ENCODE peak calls at places on chromosomes 2 and 18, in five cellular contexts. A, W, U, I and H are unnamed samples.
A peak's percentile ranks its signal among the peaks of the same experiment; 100 is the strongest.

GRCh38 chr2:26495705-26496271 is 17.9 kb upstream of the OTOF start:
- ATAC-seq in A (no peak), W (no peak), U (peak; percentile 58), I (no peak), H (peak; percentile 7)

GRCh38 chr2:227506456-227506855 is 34.5 kb downstream of the AGFG1 start:
- ATAC-seq in A (no peak), W (no peak), U (no peak), I (no peak), H (no peak)

GRCh38 chr18:37160038-37160745 is 331.3 kb downstream of the KIAA1328 start:
- ATAC-seq in A (no peak), W (no peak), U (peak; percentile 78), I (no peak), H (no peak)

GRCh38 chr2:45331034-45331786 is 279.9 kb downstream of the SRBD1 start:
- ATAC-seq in A (peak; percentile 80), W (no peak), U (peak; percentile 64), I (no peak), H (no peak)

GRCh38 chr2:113838277-113838676 is 51.6 kb upstream of the ACTR3 start:
- ATAC-seq in A (no peak), W (no peak), U (no peak), I (no peak), H (no peak)

GRCh38 chr2:96256611-96257113 is 9.1 kb downstream of the TMEM127 start:
- ATAC-seq in A (no peak), W (no peak), U (no peak), I (no peak), H (no peak)

GRCh38 chr2:235270951-235271350 is 222.9 kb upstream of the AGAP1 start:
- ATAC-seq in A (no peak), W (no peak), U (no peak), I (no peak), H (no peak)

GRCh38 chr2:177407031-177407430 is 14.5 kb downstream of the AGPS start:
- ATAC-seq in A (no peak), W (no peak), U (no peak), I (no peak), H (no peak)

GRCh38 chr2:86336350-86337234 is 834 bp downstream of the REEP1 start:
- ATAC-seq in A (peak; percentile 27), W (peak; percentile 38), U (peak; percentile 10), I (no peak), H (no peak)

GRCh38 chr2:119008108-119008507 is 66.1 kb downstream of the MARCO start:
- ATAC-seq in A (no peak), W (no peak), U (no peak), I (no peak), H (no peak)

GRCh38 chr2:85436836-85437487 is 18.4 kb downstream of the SH2D6 start:
- ATAC-seq in A (peak; percentile 1), W (no peak), U (peak; percentile 1), I (no peak), H (no peak)

GRCh38 chr2:209685963-209686362 is 85.7 kb upstream of the UNC80 start:
- ATAC-seq in A (peak; percentile 68), W (peak; percentile 85), U (no peak), I (no peak), H (no peak)

GRCh38 chr2:236354056-236354940 is 90.1 kb upstream of the ASB18 start:
- ATAC-seq in A (no peak), W (no peak), U (no peak), I (no peak), H (no peak)

GRCh38 chr18:50127516-50128229 is 67.3 kb downstream of the MYO5B start:
- ATAC-seq in A (no peak), W (no peak), U (no peak), I (no peak), H (no peak)

GRCh38 chr2:20868377-20868776 is 45.5 kb upstream of the LDAH start:
- ATAC-seq in A (no peak), W (no peak), U (no peak), I (peak; percentile 81), H (no peak)

GRCh38 chr2:223692227-223692947 is 90.2 kb upstream of the SCG2 start:
- ATAC-seq in A (no peak), W (no peak), U (no peak), I (no peak), H (no peak)

GRCh38 chr2:4979127-4979526 is 713.1 kb upstream of the SOX11 start:
- ATAC-seq in A (no peak), W (no peak), U (no peak), I (no peak), H (no peak)

GRCh38 chr2:28153851-28154250 is 238.8 kb upstream of the FOSL2 start:
- ATAC-seq in A (no peak), W (no peak), U (no peak), I (no peak), H (no peak)

GRCh38 chr2:149098722-149099121 is 60.2 kb downstream of the LYPD6B start:
- ATAC-seq in A (no peak), W (no peak), U (peak; percentile 36), I (no peak), H (no peak)

GRCh38 chr2:132670104-132670960 is at the start of gene LYPD1:
- ATAC-seq in A (no peak), W (peak; percentile 13), U (peak; percentile 52), I (no peak), H (peak; percentile 40)

GRCh38 chr2:11343344-11343625 is 1.2 kb downstream of the ROCK2 start:
- ATAC-seq in A (peak; percentile 46), W (no peak), U (no peak), I (no peak), H (no peak)

GRCh38 chr2:72916743-72917137 is 579 bp upstream of the EMX1 start:
- ATAC-seq in A (no peak), W (no peak), U (no peak), I (no peak), H (no peak)

GRCh38 chr18:9428301-9428706 is 47.0 kb upstream of the RALBP1 start:
- ATAC-seq in A (no peak), W (no peak), U (no peak), I (no peak), H (no peak)

GRCh38 chr2:215553946-215554345 is 118.1 kb upstream of the FN1 start:
- ATAC-seq in A (no peak), W (no peak), U (no peak), I (no peak), H (no peak)

DNA sequence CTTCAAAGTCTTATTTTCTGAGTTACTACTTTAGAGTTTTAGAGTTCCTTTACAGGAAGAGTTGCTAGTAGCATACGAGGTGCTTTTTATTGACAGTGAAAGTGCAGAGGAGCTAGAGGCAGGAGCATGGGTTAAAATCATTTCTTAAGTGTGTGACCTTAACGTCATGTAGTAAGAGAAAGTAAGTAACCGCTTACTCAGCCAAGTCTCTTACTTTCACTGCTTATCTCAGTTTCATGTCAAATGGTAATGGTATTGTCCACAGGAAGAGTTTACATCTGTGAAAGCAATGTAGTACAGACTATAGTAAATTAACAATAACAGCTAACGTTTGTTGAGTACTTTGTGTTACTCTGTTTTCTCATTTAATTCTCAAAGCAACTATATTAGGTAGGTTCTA is 12.6 kb downstream of the NDUFAF7 start:
- ATAC-seq in A (peak; percentile 33), W (peak; percentile 76), U (no peak), I (peak; percentile 56), H (no peak)
- H3K36me3 ChIP-seq in A (peaks cover 78% of the 10 kb centered on the region), W (peaks cover 12% of the 10 kb centered on the region), U (peaks cover 3% of the 10 kb centered on the region), I (peaks cover 74% of the 10 kb centered on the region), H (peaks cover 96% of the 10 kb centered on the region)

DNA sequence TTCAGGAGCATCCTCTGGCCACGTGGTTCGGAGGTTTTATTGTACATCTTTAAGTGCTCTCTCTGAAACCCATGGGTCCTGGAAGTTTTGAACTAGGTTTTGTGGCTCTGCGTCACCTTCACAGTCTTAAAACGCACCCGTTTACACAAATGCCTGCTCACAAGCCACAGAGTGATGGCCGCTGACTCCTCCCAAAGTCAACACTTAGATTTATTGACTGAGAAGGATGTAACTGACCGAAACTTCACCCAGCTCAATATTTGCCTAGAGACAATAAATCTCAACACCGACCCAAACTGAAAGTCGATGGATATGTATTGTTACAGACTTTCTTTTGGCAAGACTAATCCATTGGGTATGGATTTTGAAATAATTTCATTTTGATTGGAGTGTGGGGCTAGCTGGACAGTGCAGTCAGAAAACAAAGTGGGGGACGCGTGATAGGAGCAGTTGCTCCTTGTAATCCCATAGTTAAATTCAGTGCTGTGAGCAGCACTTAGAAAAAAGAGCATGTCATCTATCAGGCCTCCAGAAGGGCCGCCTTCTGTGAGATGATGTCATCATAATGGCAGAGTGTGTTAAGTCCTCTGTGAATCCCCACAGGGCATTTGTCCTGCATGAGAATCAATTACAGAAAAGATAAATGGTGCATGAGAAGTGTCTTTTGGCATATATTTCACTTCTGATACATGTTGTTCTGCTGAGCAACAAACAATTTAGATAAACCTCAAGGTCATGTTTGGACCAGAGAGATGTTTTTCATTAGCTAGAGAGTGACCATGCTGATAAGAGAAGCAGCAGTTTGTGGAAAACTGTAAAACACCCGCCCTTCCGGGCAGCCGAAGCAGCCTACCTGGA is 183.7 kb downstream of the INO80D start:
- ATAC-seq in A (no peak), W (peak; percentile 74), U (peak; percentile 70), I (no peak), H (no peak)
- H3K36me3 ChIP-seq in A (no peaks in the 10 kb centered on the region), W (no peaks in the 10 kb centered on the region), U (no peaks in the 10 kb centered on the region), I (no peaks in the 10 kb centered on the region), H (no peaks in the 10 kb centered on the region)

GRCh38 chr2:101002562-101003277 is 631 bp downstream of the RPL31 start:
- ATAC-seq in A (peak; percentile 3), W (peak; percentile 3), U (no peak), I (no peak), H (no peak)
- H3K36me3 ChIP-seq in A (peaks cover 49% of the 10 kb centered on the region), W (peaks cover 32% of the 10 kb centered on the region), U (peaks cover 15% of the 10 kb centered on the region), I (peaks cover 41% of the 10 kb centered on the region), H (peaks cover 45% of the 10 kb centered on the region)

GRCh38 chr18:7727381-7728076 is 160.4 kb downstream of the PTPRM start:
- ATAC-seq in A (no peak), W (no peak), U (no peak), I (no peak), H (no peak)

GRCh38 chr18:7729858-7730257 is 162.7 kb downstream of the PTPRM start:
- ATAC-seq in A (no peak), W (no peak), U (peak; percentile 87), I (no peak), H (no peak)

GRCh38 chr18:7728297-7728696 is 161.2 kb downstream of the PTPRM start:
- ATAC-seq in A (no peak), W (no peak), U (no peak), I (no peak), H (no peak)

GRCh38 chr18:7733642-7734041 is 166.5 kb downstream of the PTPRM start:
- ATAC-seq in A (no peak), W (no peak), U (no peak), I (no peak), H (no peak)

GRCh38 chr18:7730682-7731081 is 163.6 kb downstream of the PTPRM start:
- ATAC-seq in A (no peak), W (no peak), U (no peak), I (no peak), H (no peak)
- H3K36me3 ChIP-seq in A (no peaks in the 10 kb centered on the region), W (no peaks in the 10 kb centered on the region), U (no peaks in the 10 kb centered on the region), I (no peaks in the 10 kb centered on the region), H (no peaks in the 10 kb centered on the region)

DNA sequence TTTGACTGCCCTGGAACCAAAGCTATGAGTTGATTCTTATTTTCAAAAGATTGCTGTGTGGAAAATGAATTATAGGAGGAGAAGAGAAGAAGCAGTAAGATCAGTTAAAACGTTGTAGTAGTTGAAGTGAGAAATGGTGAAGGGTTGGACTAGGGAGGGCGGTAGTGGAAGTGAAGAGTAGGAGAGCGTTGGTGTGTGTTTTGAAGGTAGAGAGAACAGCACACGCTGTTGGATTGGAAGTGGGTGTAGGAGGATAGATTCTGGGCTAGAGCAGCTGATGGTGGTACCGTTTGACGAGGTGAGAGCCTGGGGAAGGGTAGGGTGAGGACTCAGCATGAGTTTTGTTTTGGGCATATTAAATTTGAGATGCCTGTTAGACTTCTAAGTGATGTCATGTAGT is 18.4 kb downstream of the RIOK3 start:
- ATAC-seq in A (no peak), W (no peak), U (no peak), I (no peak), H (no peak)
- H3K36me3 ChIP-seq in A (peaks cover 90% of the 10 kb centered on the region), W (peaks cover 63% of the 10 kb centered on the region), U (peaks cover 13% of the 10 kb centered on the region), I (peaks cover 86% of the 10 kb centered on the region), H (peaks cover 10% of the 10 kb centered on the region)